ENCODE peak calls at places on chromosomes 4 and X, in six cellular contexts. L is cardiac muscle cell, C is PC-9, X is tibial nerve, G is lower lobe of right lung, J is hepatocyte. Z is an unnamed sample.

GRCh38 chr4:110087116-110087708 is 111.2 kb downstream of the ELOVL6 start:
- DNase-seq in J (peak; percentile 11), C (no peak), G (no peak), X (no peak), L (peak; percentile 84), Z (no peak)

GRCh38 chr4:72591547-72591946 is 22.5 kb upstream of the ADAMTS3 start:
- DNase-seq in G (no peak), C (no peak), L (no peak), X (no peak), J (no peak), Z (no peak)

GRCh38 chr4:150582881-150583286 is 933 bp downstream of the MAB21L2 start:
- DNase-seq in J (peak; percentile 38), C (no peak), X (no peak), L (peak; percentile 26), G (no peak), Z (no peak)

GRCh38 chr4:6688879-6689505 is 4.7 kb upstream of the S100P start:
- DNase-seq in J (peak; percentile 90), X (peak; percentile 48), C (peak; percentile 94), G (no peak), L (peak; percentile 95), Z (peak; percentile 77)

GRCh38 chrX:148658115-148658725 is 157.8 kb downstream of the AFF2 start:
- DNase-seq in C (no peak), L (peak; percentile 19), J (no peak), G (no peak), X (no peak), Z (no peak)

GRCh38 chr4:188403272-188403671 is 264.0 kb downstream of the TRIML1 start:
- DNase-seq in L (peak; percentile 15), C (no peak), J (no peak), G (no peak), X (no peak), Z (no peak)

GRCh38 chr4:161791796-161792556 is 371.8 kb downstream of the FSTL5 start:
- DNase-seq in L (no peak), X (no peak), G (no peak), J (no peak), C (no peak), Z (no peak)

GRCh38 chrX:17547658-17548057 is 172.7 kb downstream of the NHS start:
- DNase-seq in J (peak; percentile 72), G (peak; percentile 63), X (no peak), C (peak; percentile 88), L (peak; percentile 76), Z (no peak)

GRCh38 chr4:176376032-176376614 is 56.4 kb downstream of the SPCS3 start:
- DNase-seq in J (peak; percentile 7), G (no peak), L (peak; percentile 49), X (no peak), C (no peak), Z (no peak)

GRCh38 chr4:38656111-38656510 is 7.9 kb upstream of the KLF3 start:
- DNase-seq in J (no peak), L (no peak), G (no peak), C (no peak), X (no peak), Z (no peak)

GRCh38 chrX:138128025-138128671 is 562.2 kb downstream of the ZIC3 start:
- DNase-seq in G (no peak), L (peak; percentile 29), C (peak; percentile 18), X (peak; percentile 7), J (peak; percentile 40), Z (no peak)

GRCh38 chr4:143417679-143418403 is 81.2 kb downstream of the GAB1 start:
- DNase-seq in J (no peak), L (no peak), C (no peak), X (no peak), G (no peak), Z (no peak)

GRCh38 chr4:6992728-6993655 is 50.2 kb upstream of the TADA2B start:
- DNase-seq in J (no peak), L (no peak), G (peak; percentile 58), X (no peak), C (peak; percentile 40), Z (no peak)

GRCh38 chrX:29453333-29453732 is 762.0 kb upstream of the MAGEB2 start:
- DNase-seq in L (no peak), C (no peak), G (no peak), J (no peak), X (no peak), Z (no peak)

GRCh38 chr4:23697001-23697528 is 192.8 kb downstream of the PPARGC1A start:
- DNase-seq in J (no peak), L (no peak), G (no peak), X (no peak), C (no peak), Z (no peak)

GRCh38 chrX:22024577-22024976 is 7.5 kb upstream of the PHEX start:
- DNase-seq in L (no peak), J (no peak), X (no peak), G (no peak), C (no peak), Z (no peak)

GRCh38 chrX:110363241-110363640 is 4.6 kb downstream of the RTL9 start:
- DNase-seq in J (no peak), X (no peak), C (no peak), G (no peak), L (no peak), Z (no peak)

GRCh38 chr4:139555705-139556070 is 331 bp downstream of the SETD7 start:
- DNase-seq in G (peak; percentile 76), L (no peak), C (peak; percentile 44), X (peak; percentile 37), J (peak; percentile 58), Z (no peak)

GRCh38 chr4:158056689-158057245 is 116.1 kb downstream of the GASK1B start:
- DNase-seq in J (no peak), G (no peak), X (no peak), C (no peak), L (peak; percentile 53), Z (no peak)

GRCh38 chr4:53763813-53764597 is 172.7 kb upstream of the LNX1 start:
- DNase-seq in C (no peak), G (no peak), L (peak; percentile 88), J (no peak), X (no peak), Z (no peak)

GRCh38 chr4:119025916-119026661 is 109.5 kb upstream of the MYOZ2 start:
- DNase-seq in L (peak; percentile 94), X (peak; percentile 87), J (peak; percentile 70), C (peak; percentile 12), G (no peak), Z (no peak)

GRCh38 chr4:182604953-182605352 is 312.2 kb downstream of the DCTD start:
- DNase-seq in G (no peak), C (no peak), X (no peak), L (peak; percentile 8), J (no peak), Z (no peak)

GRCh38 chr4:152106113-152106763 is 345.4 kb upstream of the GATB start:
- DNase-seq in X (peak; percentile 80), L (peak; percentile 95), C (peak; percentile 64), J (peak; percentile 90), G (peak; percentile 57), Z (no peak)

GRCh38 chr4:153785830-153786721 is 2.8 kb downstream of the SFRP2 start:
- DNase-seq in X (no peak), J (no peak), G (no peak), C (no peak), L (peak; percentile 30), Z (no peak)

GRCh38 chr4:109411964-109412363 is 21.7 kb upstream of the SEC24B start:
- DNase-seq in C (no peak), J (peak; percentile 48), X (no peak), L (peak; percentile 30), G (no peak), Z (no peak)

GRCh38 chrX:24146283-24146865 is 3.2 kb upstream of the ZFX start:
- DNase-seq in J (no peak), L (no peak), G (no peak), X (no peak), C (no peak), Z (no peak)

GRCh38 chr4:184265566-184266351 is 48.1 kb upstream of the ENPP6 start:
- DNase-seq in X (no peak), J (no peak), C (peak; percentile 67), L (peak; percentile 38), G (no peak), Z (no peak)

GRCh38 chr4:145406970-145407369 is 74.7 kb upstream of the SMAD1 start:
- DNase-seq in L (peak; percentile 13), G (no peak), C (no peak), X (no peak), J (no peak), Z (no peak)

GRCh38 chr4:123479944-123480343 is 83.3 kb downstream of the SPRY1 start:
- DNase-seq in L (peak; percentile 24), J (peak; percentile 65), X (no peak), C (peak; percentile 15), G (no peak), Z (no peak)

GRCh38 chr4:24001945-24002640 is 112.2 kb upstream of the PPARGC1A start:
- DNase-seq in C (no peak), G (no peak), X (no peak), L (no peak), J (no peak), Z (no peak)

DNA sequence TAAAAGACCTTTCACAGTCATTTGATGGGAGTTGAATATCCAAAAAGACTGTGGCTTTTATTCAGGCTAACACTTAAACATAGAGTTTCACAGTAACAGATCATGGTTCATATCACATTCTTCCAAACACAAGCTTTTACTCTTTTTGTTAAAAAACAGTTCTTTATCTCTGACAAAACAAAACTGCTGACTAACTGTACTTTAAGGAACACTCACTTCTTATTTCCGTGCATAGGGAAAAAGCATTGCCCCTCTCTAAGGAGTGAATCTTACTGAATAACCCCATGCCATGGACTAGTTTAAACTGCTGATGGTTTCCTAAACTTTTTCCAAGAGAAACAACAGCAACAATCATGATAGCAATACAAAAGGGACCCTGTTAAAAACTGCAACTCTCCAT is 297.0 kb upstream of the INTU start:
- DNase-seq in L (no peak), X (no peak), C (no peak), J (no peak), G (no peak), Z (no peak)
- H3K36me3 ChIP-seq in L (no peaks in the 10 kb centered on the region), X (no peaks in the 10 kb centered on the region), C (no peaks in the 10 kb centered on the region), J (no peaks in the 10 kb centered on the region), G (no peaks in the 10 kb centered on the region), Z (no peaks in the 10 kb centered on the region)

GRCh38 chr4:77010841-77011354 is 61.3 kb downstream of the SEPTIN11 start:
- DNase-seq in G (no peak), J (no peak), L (peak; percentile 69), X (no peak), C (no peak), Z (no peak)
- H3K4me3 ChIP-seq in G (no peak overlapping the region), J (no peak overlapping the region), L (no peak overlapping the region), X (no peak overlapping the region), C (no peak overlapping the region), Z (no peak overlapping the region)

DNA sequence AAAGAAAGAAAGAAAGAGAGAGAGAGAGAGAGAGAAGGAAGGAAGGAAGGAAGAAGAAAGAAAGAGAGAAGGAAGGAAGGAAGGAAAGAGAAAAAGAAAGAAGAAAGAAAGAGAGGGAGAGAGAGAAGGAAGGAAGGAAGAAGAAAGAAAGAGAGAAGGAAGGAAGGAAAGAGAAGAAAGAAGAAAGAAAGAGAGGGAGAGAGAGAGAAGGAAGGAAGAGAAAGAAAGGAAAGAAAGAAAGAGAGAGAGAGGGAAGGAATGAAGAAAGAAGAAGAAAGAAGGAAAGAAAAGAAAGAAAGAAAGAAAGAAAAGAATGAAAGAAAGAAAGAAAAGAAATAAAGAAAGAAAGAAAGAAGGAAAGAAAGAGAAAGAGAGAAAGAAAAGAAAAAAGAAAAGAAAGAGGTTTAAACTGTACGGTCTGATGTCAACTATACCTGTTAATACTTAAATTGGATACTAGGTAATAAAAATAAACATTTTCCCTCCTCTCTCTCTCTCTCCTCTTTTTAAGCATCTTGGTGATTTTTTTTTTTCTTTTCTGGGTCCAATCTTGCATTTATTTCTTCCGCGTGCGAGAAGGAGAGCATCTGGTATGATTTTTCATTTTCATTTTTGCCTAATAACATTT is 93.8 kb downstream of the CRLF2 start:
- DNase-seq in G (no peak), L (no peak), C (no peak), J (no peak), X (no peak), Z (no peak)
- TF ChIP-seq CTCF in G (no peak), L (no peak), C (no peak), J (no peak), X (no peak), Z (no peak)

GRCh38 chr4:1959104-1959384 is 49.7 kb downstream of the NELFA start:
- DNase-seq in J (no peak), G (no peak), C (no peak), L (no peak), X (no peak), Z (no peak)
- H3K36me3 ChIP-seq in J (no peaks in the 10 kb centered on the region), G (peaks cover 85% of the 10 kb centered on the region), C (peaks cover 3% of the 10 kb centered on the region), L (peaks cover 25% of the 10 kb centered on the region), X (peaks cover 98% of the 10 kb centered on the region), Z (peaks cover 25% of the 10 kb centered on the region)